ENCODE peak calls at places on chromosomes 13 and 19, in seven cellular contexts. Y is omental fat pad, L is T-cell, E is ovary, C is EL, A is DMS53, R is caudate nucleus. X is an unnamed sample.

GRCh38 chr19:575527-576506 is 3.4 kb downstream of the BSG start:
- DNase-seq in R (peak; percentile 25), Y (no peak), A (no peak), C (peak; percentile 67), L (no peak), E (peak; percentile 71), X (peak; percentile 88)

GRCh38 chr19:19334063-19334988 is 13.7 kb downstream of the MAU2 start:
- DNase-seq in Y (no peak), A (no peak), C (no peak), R (no peak), L (no peak), E (no peak), X (no peak)

GRCh38 chr19:42563352-42564210 is 31.1 kb downstream of the CEACAM8 start:
- DNase-seq in E (no peak), L (no peak), R (no peak), C (peak; percentile 42), Y (no peak), A (peak; percentile 72), X (no peak)

GRCh38 chr13:33052446-33052845 is 36.2 kb downstream of the KL start:
- DNase-seq in C (no peak), R (no peak), A (no peak), Y (no peak), E (no peak), L (no peak), X (no peak)

GRCh38 chr19:33292595-33293254 is 9.6 kb downstream of the CEBPA start:
- DNase-seq in Y (no peak), L (no peak), E (no peak), C (peak; percentile 30), R (no peak), A (peak; percentile 46), X (no peak)

GRCh38 chr13:54394319-54394718 is 1365.7 kb downstream of the OLFM4 start:
- DNase-seq in E (no peak), C (no peak), Y (no peak), A (peak; percentile 15), R (no peak), L (no peak), X (no peak)

GRCh38 chr13:42395066-42395821 is 123.3 kb downstream of the AKAP11 start:
- DNase-seq in L (no peak), C (no peak), R (peak; percentile 34), E (no peak), A (no peak), Y (no peak), X (no peak)

GRCh38 chr13:30216111-30216510 is 91.2 kb downstream of the KATNAL1 start:
- DNase-seq in Y (no peak), A (peak; percentile 6), E (no peak), R (no peak), C (no peak), L (no peak), X (no peak)

GRCh38 chr19:34408421-34408820 is 4.2 kb downstream of the PDCD2L start:
- DNase-seq in Y (no peak), A (no peak), R (no peak), C (no peak), L (no peak), E (no peak), X (peak; percentile 9)